ENCODE peak calls at places on chromosomes 2 and 18, in four cellular contexts. K, N, A and I are unnamed samples.

GRCh38 chr2:186427970-186428369 is 58.1 kb upstream of the ZC3H15 start:
- DNase-seq in K (no peak), N (no peak), A (no peak), I (no peak)

GRCh38 chr2:36516136-36516870 is 81.7 kb downstream of the FEZ2 start:
- DNase-seq in K (no peak), N (no peak), A (no peak), I (no peak)

GRCh38 chr18:41724195-41724594 is 230.8 kb upstream of the PIK3C3 start:
- DNase-seq in K (no peak), N (no peak), A (no peak), I (no peak)

GRCh38 chr2:171595896-171596295 is 73.6 kb downstream of the CYBRD1 start:
- DNase-seq in K (no peak), N (no peak), A (no peak), I (no peak)

GRCh38 chr2:141517852-141518421 is 612.9 kb downstream of the LRP1B start:
- DNase-seq in K (no peak), N (no peak), A (no peak), I (no peak)

GRCh38 chr2:235092433-235092832 is 140.6 kb downstream of the SH3BP4 start:
- DNase-seq in K (no peak), N (no peak), A (no peak), I (no peak)

GRCh38 chr2:218691234-218691633 is 19.3 kb downstream of the STK36 start:
- DNase-seq in K (no peak), N (no peak), A (no peak), I (no peak)

GRCh38 chr2:98388601-98389247 is 42.5 kb downstream of the CNGA3 start:
- DNase-seq in K (no peak), N (no peak), A (no peak), I (no peak)

GRCh38 chr18:74019864-74020263 is 127.8 kb downstream of the FBXO15 start:
- DNase-seq in K (no peak), N (no peak), A (no peak), I (no peak)

GRCh38 chr2:173184031-173185004 is 108.7 kb downstream of the MAP3K20 start:
- DNase-seq in K (peak; percentile 51), N (no peak), A (no peak), I (peak; percentile 13)

GRCh38 chr18:25646971-25647370 is 295.0 kb upstream of the ZNF521 start:
- DNase-seq in K (no peak), N (no peak), A (no peak), I (no peak)

GRCh38 chr18:35939166-35939565 is 33.3 kb upstream of the RMP24 start:
- DNase-seq in K (no peak), N (no peak), A (no peak), I (no peak)

GRCh38 chr2:209113030-209113429 is 310.8 kb upstream of the MAP2 start:
- DNase-seq in K (no peak), N (no peak), A (no peak), I (no peak)

GRCh38 chr2:33267043-33267442 is 209.4 kb upstream of the RASGRP3 start:
- DNase-seq in K (no peak), N (no peak), A (no peak), I (no peak)

GRCh38 chr2:147739531-147739930 is 105.3 kb upstream of the ACVR2A start:
- DNase-seq in K (no peak), N (no peak), A (no peak), I (no peak)

GRCh38 chr18:36942264-36942663 is 113.3 kb downstream of the KIAA1328 start:
- DNase-seq in K (no peak), N (no peak), A (no peak), I (no peak)

GRCh38 chr2:17195016-17195415 is 323.2 kb downstream of the RAD51AP2 start:
- DNase-seq in K (no peak), N (no peak), A (no peak), I (no peak)

GRCh38 chr2:158629116-158629515 is 166.0 kb upstream of the DAPL1 start:
- DNase-seq in K (no peak), N (no peak), A (no peak), I (no peak)

GRCh38 chr2:231672617-231673347 is 35.5 kb upstream of the PTMA start:
- DNase-seq in K (no peak), N (no peak), A (no peak), I (no peak)

GRCh38 chr2:205047273-205047839 is 502.1 kb downstream of the PARD3B start:
- DNase-seq in K (no peak), N (no peak), A (no peak), I (no peak)

GRCh38 chr18:49024808-49025361 is 74.1 kb upstream of the SMAD7 start:
- DNase-seq in K (no peak), N (no peak), A (no peak), I (no peak)

GRCh38 chr2:235936493-235936892 is 231.7 kb downstream of the GBX2 start:
- DNase-seq in K (no peak), N (peak; percentile 5), A (no peak), I (no peak)